ENCODE peak calls at places on chromosomes 3 and 15, in nine cellular contexts. H is osteocyte, O is fibroblast of mammary gland, T is nephron progenitor cell, F is cardiac fibroblast, N is HL-60, P is uterus, L is neural progenitor cell, M is transverse colon. S is an unnamed sample.

GRCh38 chr3:130969621-130970020 is 57.0 kb downstream of the ASTE1 start:
- DNase-seq in H (no peak), O (no peak), T (no peak), F (no peak), N (no peak), P (no peak), L (no peak), M (no peak), S (no peak)

GRCh38 chr3:194521514-194522260 is 34.9 kb upstream of the ATP13A3 start:
- DNase-seq in H (peak; percentile 15), O (peak; percentile 96), T (no peak), F (peak; percentile 84), N (no peak), P (no peak), L (no peak), M (no peak), S (no peak)

GRCh38 chr15:88249220-88249619 is 7.3 kb downstream of the NTRK3 start:
- DNase-seq in H (no peak), O (no peak), T (no peak), F (no peak), N (no peak), P (peak; percentile 60), L (no peak), M (no peak), S (no peak)

GRCh38 chr3:102085431-102086226 is 236.3 kb downstream of the NFKBIZ start:
- DNase-seq in H (no peak), O (peak; percentile 10), T (no peak), F (no peak), N (no peak), P (no peak), L (no peak), M (no peak), S (no peak)

GRCh38 chr3:194615221-194615620 is 18.0 kb downstream of the TMEM44 start:
- DNase-seq in H (no peak), O (no peak), T (no peak), F (no peak), N (no peak), P (no peak), L (no peak), M (no peak), S (no peak)

GRCh38 chr3:148723591-148723990 is 25.9 kb downstream of the AGTR1 start:
- DNase-seq in H (no peak), O (peak; percentile 89), T (no peak), F (peak; percentile 93), N (no peak), P (no peak), L (no peak), M (no peak), S (no peak)

GRCh38 chr3:149005424-149005823 is 14.1 kb downstream of the GYG1 start:
- DNase-seq in H (no peak), O (no peak), T (no peak), F (peak; percentile 53), N (no peak), P (no peak), L (no peak), M (no peak), S (no peak)

GRCh38 chr3:145089337-145089736 is 1071.6 kb downstream of the PLOD2 start:
- DNase-seq in H (no peak), O (no peak), T (no peak), F (no peak), N (no peak), P (no peak), L (no peak), M (no peak), S (no peak)

GRCh38 chr15:80778964-80779657 is at the start of gene CEMIP:
- DNase-seq in H (peak; percentile 97), O (peak; percentile 64), T (peak; percentile 89), F (peak; percentile 80), N (peak; percentile 42), P (peak; percentile 22), L (peak; percentile 92), M (peak; percentile 82), S (peak; percentile 83)

GRCh38 chr15:80778621-80778963 is 578 bp upstream of the CEMIP start:
- DNase-seq in H (no peak), O (no peak), T (no peak), F (no peak), N (no peak), P (no peak), L (no peak), M (no peak), S (no peak)

GRCh38 chr15:80777836-80778620 is 1.1 kb upstream of the CEMIP start:
- DNase-seq in H (peak; percentile 46), O (no peak), T (peak; percentile 30), F (peak; percentile 8), N (no peak), P (no peak), L (no peak), M (no peak), S (no peak)

GRCh38 chr15:80780416-80781221 is 1.4 kb downstream of the CEMIP start:
- DNase-seq in H (peak; percentile 92), O (peak; percentile 51), T (peak; percentile 95), F (peak; percentile 57), N (no peak), P (no peak), L (peak; percentile 92), M (peak; percentile 53), S (peak; percentile 80)

DNA sequence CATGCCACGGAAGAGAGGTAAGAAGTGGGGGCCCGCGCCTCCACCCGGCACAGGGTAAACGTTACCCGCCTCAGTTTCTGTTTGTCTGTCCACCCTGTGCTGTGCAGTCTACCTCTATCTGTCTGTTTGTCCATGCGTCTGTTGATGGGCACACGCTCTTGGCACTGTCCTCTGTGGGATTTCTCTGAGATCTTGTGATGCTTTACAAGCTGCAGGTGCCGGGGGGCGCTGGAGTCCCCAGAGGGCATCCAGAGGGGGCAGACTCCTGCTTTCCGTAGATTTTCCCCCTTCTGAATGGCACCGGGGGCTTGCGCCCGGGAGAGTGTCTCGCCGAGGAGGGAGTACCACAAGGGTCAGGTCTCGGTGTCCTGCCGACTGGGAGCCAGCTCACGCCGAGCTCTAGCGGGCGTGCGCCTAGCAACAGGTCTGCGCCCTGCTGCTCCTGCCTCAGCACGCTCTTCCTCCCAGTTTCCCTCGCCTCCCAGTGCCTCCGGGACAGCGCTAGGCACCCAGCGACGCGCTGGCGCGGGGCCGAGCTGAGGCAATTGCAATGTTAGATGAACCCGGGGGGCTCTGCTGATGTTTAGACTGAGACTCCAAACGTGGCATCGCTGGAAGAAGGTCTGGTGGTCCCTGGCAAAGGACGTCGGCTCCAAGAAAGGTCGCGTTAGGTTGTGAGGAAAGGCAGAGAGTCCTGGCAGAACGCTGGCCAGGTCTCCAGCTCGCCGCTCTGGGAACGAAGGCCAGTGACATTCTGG is 667 bp downstream of the CEMIP start:
- DNase-seq in H (no peak), O (peak; percentile 36), T (peak; percentile 30), F (peak; percentile 50), N (no peak), P (no peak), L (peak; percentile 51), M (peak; percentile 11), S (peak; percentile 10)
- TF ChIP-seq CTCF in H (no peak), O (no peak), T (no peak), F (no peak), N (no peak), P (no peak), L (no peak), M (no peak), S (no peak)

GRCh38 chr3:66017084-66017990 is 21.4 kb downstream of the MAGI1 start:
- DNase-seq in H (no peak), O (no peak), T (no peak), F (no peak), N (no peak), P (no peak), L (no peak), M (no peak), S (no peak)

GRCh38 chr3:66019896-66020295 is 18.8 kb downstream of the MAGI1 start:
- DNase-seq in H (no peak), O (no peak), T (no peak), F (no peak), N (no peak), P (no peak), L (no peak), M (no peak), S (no peak)

GRCh38 chr3:66021731-66022131 is 17.0 kb downstream of the MAGI1 start:
- DNase-seq in H (no peak), O (peak; percentile 27), T (no peak), F (peak; percentile 27), N (no peak), P (no peak), L (no peak), M (no peak), S (no peak)

GRCh38 chr3:66014641-66015040 is 24.1 kb downstream of the MAGI1 start:
- DNase-seq in H (no peak), O (no peak), T (no peak), F (no peak), N (no peak), P (no peak), L (no peak), M (no peak), S (no peak)

DNA sequence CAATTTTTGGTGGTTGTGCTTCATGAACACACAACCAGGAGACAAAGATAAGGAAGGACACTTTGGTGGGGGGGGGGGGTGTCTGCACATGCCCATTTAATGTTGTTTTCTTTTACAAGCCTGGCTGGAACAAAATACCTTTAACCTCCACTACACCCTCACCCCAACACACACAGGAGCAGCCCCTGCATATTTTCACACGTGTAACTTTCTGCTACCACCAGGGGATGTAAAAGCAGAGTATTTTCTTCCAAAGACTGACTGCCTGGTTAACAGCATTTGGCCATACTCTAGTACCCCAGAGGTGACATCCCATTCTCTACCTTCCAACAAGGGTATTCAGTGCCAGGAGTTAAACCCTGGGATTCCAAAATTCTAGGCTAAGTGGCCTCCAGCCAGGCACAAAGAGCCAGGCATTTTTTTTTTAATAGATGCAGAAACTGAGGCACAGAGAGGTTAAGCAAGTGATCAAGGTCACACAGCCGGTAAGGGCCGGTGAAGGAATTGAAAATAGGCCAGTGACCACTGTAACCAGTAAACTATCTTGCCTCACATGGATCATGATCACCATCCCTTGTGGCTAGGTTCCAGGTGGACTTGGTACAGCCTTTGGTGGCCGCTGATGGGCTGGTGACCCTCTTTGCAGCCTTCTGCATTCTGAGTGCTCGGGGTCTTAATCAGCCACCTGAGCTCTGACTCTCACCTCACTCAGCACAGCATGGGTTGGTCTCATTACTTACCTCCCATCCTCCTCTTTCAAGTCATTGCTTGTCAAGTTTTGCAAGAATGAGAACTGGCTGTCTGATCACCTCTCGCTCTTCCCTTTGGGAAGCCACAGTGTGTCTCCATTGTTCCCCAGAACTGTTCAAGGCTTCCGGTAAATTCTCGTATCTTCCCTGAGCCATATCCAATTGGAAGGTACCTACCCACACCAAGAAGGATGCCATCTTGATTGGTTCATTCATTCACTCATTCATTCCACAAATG is 20.4 kb downstream of the MAGI1 start:
- DNase-seq in H (no peak), O (no peak), T (no peak), F (no peak), N (no peak), P (no peak), L (no peak), M (no peak), S (no peak)
- TF ChIP-seq CTCF in H (no peak), O (no peak), T (no peak), F (no peak), N (no peak), P (no peak), L (no peak), M (no peak), S (no peak)

DNA sequence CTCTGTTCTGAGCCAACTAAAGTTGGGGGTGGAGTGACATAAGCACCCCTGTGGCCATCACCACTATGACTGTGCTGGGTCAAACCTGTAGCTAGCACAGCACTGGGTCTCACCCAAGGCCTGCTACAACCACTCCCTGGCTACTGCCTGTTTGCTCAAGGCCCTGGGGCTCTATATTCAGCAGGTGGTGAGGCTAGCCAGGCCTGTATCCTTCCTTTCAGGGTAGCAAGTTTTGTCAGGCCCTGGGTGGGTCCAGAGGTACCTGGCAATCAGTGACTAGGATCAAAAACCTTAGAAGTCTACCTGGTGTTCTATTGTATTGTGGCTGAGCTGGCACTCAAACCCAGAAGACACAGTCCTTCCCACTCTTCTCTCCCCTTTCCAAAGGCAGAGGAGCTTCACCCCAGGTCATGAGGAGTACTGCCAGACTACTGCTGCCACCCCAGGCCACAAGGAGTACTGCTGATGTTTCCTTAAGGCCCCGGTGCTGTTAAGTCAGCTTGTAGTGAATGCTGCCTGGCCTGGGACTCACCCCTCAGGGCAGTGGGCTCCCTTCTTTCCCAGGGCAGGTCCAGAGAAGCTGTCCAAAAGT is 170.8 kb downstream of the IGSF11 start:
- DNase-seq in H (peak; percentile 59), O (no peak), T (peak; percentile 6), F (no peak), N (peak; percentile 8), P (no peak), L (peak; percentile 20), M (no peak), S (no peak)
- TF ChIP-seq CTCF in H (no peak), O (no peak), T (no peak), F (no peak), N (peak; percentile 25), P (no peak), L (peak; percentile 42), M (no peak), S (peak; percentile 39)

GRCh38 chr3:168956087-168956486 is 707.4 kb downstream of the MECOM start:
- DNase-seq in H (no peak), O (no peak), T (no peak), F (no peak), N (no peak), P (no peak), L (no peak), M (no peak), S (no peak)

GRCh38 chr3:168951368-168951767 is 712.1 kb downstream of the MECOM start:
- DNase-seq in H (no peak), O (no peak), T (no peak), F (no peak), N (no peak), P (no peak), L (no peak), M (no peak), S (no peak)

GRCh38 chr3:168951884-168952283 is 711.6 kb downstream of the MECOM start:
- DNase-seq in H (no peak), O (no peak), T (no peak), F (no peak), N (no peak), P (no peak), L (no peak), M (no peak), S (no peak)

GRCh38 chr3:168952551-168952950 is 711.0 kb downstream of the MECOM start:
- DNase-seq in H (no peak), O (peak; percentile 51), T (no peak), F (peak; percentile 67), N (no peak), P (no peak), L (no peak), M (no peak), S (no peak)
- TF ChIP-seq CTCF in H (peak; percentile 50), O (peak; percentile 4), T (no peak), F (peak; percentile 11), N (no peak), P (peak; percentile 19), L (peak; percentile 28), M (no peak), S (peak; percentile 44)

S was measured in neural crest cell.